ENCODE peak calls at places on chromosomes 2 and 18, in seven cellular contexts. L is activated T-cell treated with anti-CD3 and anti-CD28 coated beads for 1 hour, U is Daoy, R is GM03348, S is left lung, K is T-helper 1 cell, Z is upper lobe of right lung. A is an unnamed sample.

GRCh38 chr2:109336296-109336695 is 207.3 kb downstream of the SH3RF3 start:
- DNase-seq in S (no peak), R (peak), L (no peak), U (no peak), K (no peak), Z (no peak), A (no peak)

GRCh38 chr2:24552836-24553235 is 61.8 kb downstream of the NCOA1 start:
- DNase-seq in S (no peak), L (no peak), U (no peak), K (no peak), Z (no peak), R (no peak), A (no peak)

GRCh38 chr2:47016172-47016913 is 100.7 kb upstream of the MCFD2 start:
- DNase-seq in U (peak), S (no peak), R (peak), K (no peak), L (no peak), Z (no peak), A (peak)

GRCh38 chr18:74288730-74289129 is 3.0 kb downstream of the CYB5A start:
- DNase-seq in L (no peak), Z (no peak), U (no peak), S (no peak), K (no peak), R (no peak), A (no peak)

GRCh38 chr2:201466050-201466660 is 14.6 kb downstream of the STRADB start:
- DNase-seq in L (no peak), K (no peak), R (peak), U (peak), Z (no peak), S (no peak), A (no peak)

GRCh38 chr2:171210864-171211431 is 50.3 kb upstream of the TLK1 start:
- DNase-seq in U (no peak), L (no peak), Z (no peak), S (no peak), R (no peak), K (peak), A (no peak)

GRCh38 chr2:130385709-130386108 is 29.9 kb downstream of the PTPN18 start:
- DNase-seq in L (no peak), R (no peak), K (no peak), S (no peak), Z (no peak), U (no peak), A (no peak)

GRCh38 chr2:214809751-214810564 is 475 bp upstream of the BARD1 start:
- DNase-seq in U (peak), S (peak), Z (peak), K (peak), R (peak), L (peak), A (peak)

GRCh38 chr2:46778516-46778915 is 137.1 kb downstream of the MCFD2 start:
- DNase-seq in Z (no peak), U (no peak), S (no peak), R (no peak), K (no peak), L (no peak), A (no peak)

GRCh38 chr18:13332874-13333273 is 114.3 kb downstream of the LDLRAD4 start:
- DNase-seq in S (no peak), K (no peak), Z (no peak), R (no peak), U (no peak), L (no peak), A (no peak)

GRCh38 chr2:108365656-108366055 is 12.1 kb upstream of the SULT1C4 start:
- DNase-seq in Z (no peak), S (no peak), L (no peak), R (no peak), K (no peak), U (no peak), A (no peak)

GRCh38 chr2:199471443-199472057 is 13.8 kb upstream of the SATB2 start:
- DNase-seq in L (no peak), R (peak), K (no peak), U (peak), Z (peak), S (peak), A (no peak)

GRCh38 chr2:160652236-160652635 is 158.6 kb upstream of the RBMS1 start:
- DNase-seq in U (peak), R (no peak), L (peak), Z (peak), S (no peak), K (peak), A (peak)

GRCh38 chr2:121099329-121100318 is 185.4 kb downstream of the TFCP2L1 start:
- DNase-seq in R (peak), L (no peak), Z (peak), S (no peak), U (peak), K (no peak), A (no peak)

GRCh38 chr2:19120941-19121750 is 237.3 kb downstream of the OSR1 start:
- DNase-seq in S (no peak), U (peak), K (no peak), L (no peak), R (peak), Z (no peak), A (peak)

GRCh38 chr2:227834423-227834822 is 20.8 kb downstream of the CCL20 start:
- DNase-seq in U (peak), S (no peak), K (no peak), Z (no peak), R (no peak), L (no peak), A (no peak)

GRCh38 chr18:79413025-79413424 is 17.3 kb downstream of the NFATC1 start:
- DNase-seq in K (no peak), S (no peak), L (no peak), Z (no peak), U (no peak), R (no peak), A (no peak)

GRCh38 chr2:217742837-217743236 is 260.0 kb downstream of the TNS1 start:
- DNase-seq in U (no peak), L (no peak), K (no peak), Z (no peak), S (no peak), R (no peak), A (no peak)

GRCh38 chr2:230614913-230615332 is 97.7 kb upstream of the CAB39 start:
- DNase-seq in L (no peak), K (no peak), Z (no peak), U (no peak), S (no peak), R (no peak), A (peak)

GRCh38 chr2:17101596-17101995 is 416.6 kb downstream of the RAD51AP2 start:
- DNase-seq in Z (no peak), K (no peak), S (no peak), R (peak), U (no peak), L (no peak), A (no peak)

GRCh38 chr2:105038383-105039061 is 653 bp downstream of the MRPS9 start:
- DNase-seq in R (no peak), U (no peak), S (no peak), K (no peak), L (no peak), Z (no peak), A (no peak)

GRCh38 chr2:26558271-26559043 is 80.5 kb upstream of the OTOF start:
- DNase-seq in Z (peak), R (no peak), K (no peak), L (no peak), U (no peak), S (peak), A (no peak)

GRCh38 chr2:148342091-148342490 is 302.5 kb upstream of the EPC2 start:
- DNase-seq in L (no peak), R (peak), Z (no peak), U (no peak), K (no peak), S (no peak), A (no peak)

GRCh38 chr2:144489315-144489920 is 30.5 kb downstream of the ZEB2 start:
- DNase-seq in S (no peak), R (no peak), Z (no peak), U (no peak), K (no peak), L (no peak), A (no peak)

GRCh38 chr2:61660511-61661388 is 122.6 kb upstream of the XPO1 start:
- DNase-seq in S (no peak), L (no peak), R (no peak), K (no peak), Z (no peak), U (no peak), A (no peak)

GRCh38 chr2:54590216-54590961 is 133.1 kb upstream of the EML6 start:
- DNase-seq in K (no peak), L (no peak), R (no peak), U (no peak), Z (no peak), S (no peak), A (no peak)

GRCh38 chr2:69798909-69799526 is 30.4 kb upstream of the GMCL1 start:
- DNase-seq in U (peak), K (no peak), L (no peak), Z (no peak), S (no peak), R (no peak), A (peak)

GRCh38 chr2:28054916-28055315 is 164.4 kb downstream of the BABAM2 start:
- DNase-seq in K (no peak), L (no peak), Z (no peak), S (no peak), U (no peak), R (no peak), A (no peak)

GRCh38 chr2:147665035-147665434 is 179.8 kb upstream of the ACVR2A start:
- DNase-seq in U (no peak), R (peak), L (no peak), Z (no peak), K (no peak), S (no peak), A (peak)

GRCh38 chr2:30231726-30232026 is 342 bp downstream of the LBH start:
- DNase-seq in L (no peak), S (no peak), K (no peak), Z (no peak), R (peak), U (no peak), A (no peak)

GRCh38 chr2:184030978-184031377 is 567.4 kb upstream of the ZNF804A start:
- DNase-seq in R (no peak), L (no peak), Z (no peak), S (no peak), K (no peak), U (no peak), A (no peak)

GRCh38 chr2:67840460-67841068 is 222.2 kb downstream of the C1D start:
- DNase-seq in K (no peak), R (peak), Z (peak), L (no peak), U (peak), S (peak), A (peak)

GRCh38 chr18:50297621-50298442 is 10.3 kb upstream of the CXXC1 start:
- DNase-seq in Z (peak), S (peak), U (peak), L (peak), R (peak), K (peak), A (peak)

GRCh38 chr2:19124135-19124534 is 234.3 kb downstream of the OSR1 start:
- DNase-seq in S (no peak), K (no peak), U (peak), Z (no peak), L (no peak), R (peak), A (peak)

GRCh38 chr18:48412339-48412929 is 3.3 kb upstream of the ZBTB7C start:
- DNase-seq in R (peak), U (peak), K (no peak), L (no peak), S (no peak), Z (no peak), A (no peak)

A was measured in foreskin keratinocyte.